ENCODE peak calls at places on chromosomes 16 and 17, in five cellular contexts. W is endodermal cell; O is CD4-positive, CD25-positive, alpha-beta regulatory T cell; I is body of pancreas; B is thoracic aorta. L is an unnamed sample.

GRCh38 chr17:50037321-50038107 is 18.4 kb upstream of the ITGA3 start:
- DNase-seq in W (no peak), I (peak; percentile 84), O (no peak), B (peak; percentile 50), L (no peak)

GRCh38 chr17:59511726-59512125 is 53.7 kb upstream of the DHX40 start:
- DNase-seq in W (no peak), O (no peak), I (no peak), B (no peak), L (no peak)

GRCh38 chr17:688100-688989 is 26.3 kb downstream of the VPS53 start:
- DNase-seq in B (no peak), I (no peak), W (peak; percentile 73), O (peak; percentile 12), L (no peak)

GRCh38 chr17:36683387-36683786 is 82.0 kb downstream of the MRM1 start:
- DNase-seq in B (no peak), O (no peak), W (peak; percentile 73), I (no peak), L (no peak)

GRCh38 chr17:31527606-31528005 is 136.1 kb downstream of the RAB11FIP4 start:
- DNase-seq in I (no peak), O (no peak), B (no peak), W (no peak), L (no peak)

GRCh38 chr16:50605733-50606430 is 57.7 kb downstream of the NKD1 start:
- DNase-seq in W (no peak), B (no peak), I (no peak), O (no peak), L (no peak)

GRCh38 chr17:79608729-79609039 is 2.2 kb downstream of the RBFOX3 start:
- DNase-seq in O (no peak), W (no peak), I (no peak), B (no peak), L (no peak)

GRCh38 chr16:50466170-50466569 is 82.0 kb upstream of the NKD1 start:
- DNase-seq in I (no peak), W (peak; percentile 50), O (no peak), B (no peak), L (no peak)

GRCh38 chr17:18228176-18228682 is 2.8 kb downstream of the LLGL1 start:
- DNase-seq in B (no peak), I (no peak), W (no peak), O (no peak), L (no peak)

GRCh38 chr17:77433385-77434135 is 292.8 kb downstream of the SEC14L1 start:
- DNase-seq in O (no peak), B (no peak), I (no peak), W (no peak), L (no peak)

GRCh38 chr17:56913867-56914640 is at the start of gene TRIM25:
- DNase-seq in I (peak; percentile 92), B (peak; percentile 83), W (peak; percentile 98), O (peak; percentile 81), L (peak; percentile 95)

GRCh38 chr16:74577882-74578366 is 29.0 kb downstream of the GLG1 start:
- DNase-seq in B (no peak), I (no peak), W (no peak), O (peak; percentile 16), L (no peak)

GRCh38 chr16:57049678-57050077 is 42.7 kb upstream of the CPNE2 start:
- DNase-seq in W (no peak), O (no peak), B (no peak), I (no peak), L (no peak)

GRCh38 chr17:32604966-32605365 is 118.2 kb downstream of the CDK5R1 start:
- DNase-seq in W (no peak), I (no peak), B (no peak), O (no peak), L (no peak)

GRCh38 chr17:75737133-75737962 is 16.1 kb downstream of the ITGB4 start:
- DNase-seq in B (no peak), O (no peak), W (peak; percentile 46), I (no peak), L (no peak)

GRCh38 chr17:73257516-73257915 is 4.2 kb downstream of the CPSF4L start:
- DNase-seq in B (no peak), O (no peak), I (no peak), W (no peak), L (no peak)

GRCh38 chr16:89971495-89972243 is 23.1 kb downstream of the DEF8 start:
- DNase-seq in I (peak; percentile 34), O (no peak), W (no peak), B (no peak), L (no peak)

GRCh38 chr17:73369126-73369525 is 57.3 kb upstream of the CDC42EP4 start:
- DNase-seq in I (peak; percentile 54), O (no peak), W (no peak), B (no peak), L (no peak)

GRCh38 chr17:34081269-34081668 is 173.8 kb upstream of the CCL2 start:
- DNase-seq in B (no peak), I (no peak), W (peak; percentile 89), O (no peak), L (no peak)

GRCh38 chr16:10181196-10182162 is 749 bp downstream of the GRIN2A start:
- DNase-seq in I (peak; percentile 63), O (no peak), B (no peak), W (peak; percentile 95), L (peak; percentile 56)

GRCh38 chr17:47852113-47852949 is 1.4 kb upstream of the SP6 start:
- DNase-seq in W (no peak), O (no peak), B (no peak), I (no peak), L (no peak)

GRCh38 chr16:58500329-58501241 is 642 bp downstream of the NDRG4 start:
- DNase-seq in I (no peak), B (no peak), O (no peak), W (peak; percentile 83), L (no peak)

GRCh38 chr16:66923247-66923851 is 2.0 kb downstream of the RRAD start:
- DNase-seq in O (no peak), B (no peak), I (no peak), W (no peak), L (no peak)

GRCh38 chr16:85445779-85446222 is 167.3 kb upstream of the GSE1 start:
- DNase-seq in O (no peak), B (no peak), W (no peak), I (peak; percentile 61), L (no peak)

GRCh38 chr16:50102046-50102756 is 36.4 kb downstream of the HEATR3 start:
- DNase-seq in W (no peak), O (no peak), B (no peak), I (no peak), L (no peak)

GRCh38 chr16:67244387-67245188 is 2.7 kb downstream of the FHOD1 start:
- DNase-seq in W (no peak), O (peak; percentile 36), B (peak; percentile 36), I (peak; percentile 53), L (peak; percentile 61)

GRCh38 chr16:74736531-74737157 is 36.0 kb upstream of the MLKL start:
- DNase-seq in I (no peak), W (peak; percentile 54), B (no peak), O (no peak), L (no peak)

GRCh38 chr17:4573682-4574081 is 10.6 kb upstream of the SMTNL2 start:
- DNase-seq in O (no peak), I (no peak), B (no peak), W (no peak), L (no peak)

GRCh38 chr16:47477680-47478079 is 16.5 kb downstream of the PHKB start:
- DNase-seq in B (no peak), I (no peak), W (no peak), O (no peak), L (peak; percentile 7)

GRCh38 chr16:2813661-2814288 is 3.3 kb upstream of the PRSS21 start:
- DNase-seq in I (no peak), B (no peak), W (peak; percentile 35), O (no peak), L (no peak)

GRCh38 chr16:15487336-15488284 is 53.2 kb downstream of the BMERB1 start:
- DNase-seq in W (no peak), O (no peak), B (no peak), I (no peak), L (no peak)

GRCh38 chr16:87169509-87169985 is 147.6 kb downstream of the C16orf95 start:
- DNase-seq in W (no peak), O (no peak), B (no peak), I (no peak), L (no peak)

GRCh38 chr16:87172632-87173031 is 144.6 kb downstream of the C16orf95 start:
- DNase-seq in W (peak; percentile 78), I (no peak), B (no peak), O (no peak), L (no peak)

GRCh38 chr16:87173294-87173883 is 143.8 kb downstream of the C16orf95 start:
- DNase-seq in O (no peak), B (no peak), I (no peak), W (no peak), L (no peak)

GRCh38 chr16:87171723-87172122 is 145.5 kb downstream of the C16orf95 start:
- DNase-seq in B (no peak), W (no peak), I (no peak), O (no peak), L (no peak)

GRCh38 chr16:87170310-87170709 is 146.9 kb downstream of the C16orf95 start:
- DNase-seq in O (no peak), B (no peak), W (no peak), I (no peak), L (no peak)
- H3K4me3 ChIP-seq in O (no peak overlapping the region), B (no peak overlapping the region), W (no peak overlapping the region), I (no peak overlapping the region), L (no peak overlapping the region)

DNA sequence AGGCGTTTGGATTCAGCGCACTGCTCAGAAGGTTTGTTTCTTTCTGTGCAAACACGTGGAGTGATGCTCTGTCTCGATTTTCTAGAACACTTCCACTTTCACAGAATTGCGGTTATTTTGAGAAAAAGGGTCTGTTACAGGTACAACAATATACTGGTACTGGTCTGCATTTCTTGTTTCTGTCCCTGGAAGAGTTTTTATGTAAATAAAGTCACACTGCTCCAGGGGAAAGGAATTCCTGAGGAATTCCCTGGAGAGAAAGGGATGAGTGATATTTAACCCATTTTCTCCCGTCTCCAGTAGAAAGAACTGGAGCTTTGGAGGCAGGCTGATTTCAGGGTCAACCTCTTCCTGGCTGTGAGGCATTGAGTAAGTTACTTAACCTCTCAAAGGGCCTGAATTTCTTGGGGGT is 16.2 kb upstream of the RMI2 start:
- DNase-seq in I (no peak), W (peak; percentile 70), B (no peak), O (no peak), L (no peak)
- H3K4me3 ChIP-seq in I (no peak overlapping the region), W (peak overlapping the region; percentile 30), B (no peak overlapping the region), O (peak overlapping the region; percentile 65), L (no peak overlapping the region)

GRCh38 chr16:86601356-86601755 is 23.0 kb downstream of the FOXL1 start:
- DNase-seq in I (no peak), W (no peak), O (no peak), B (no peak), L (no peak)

GRCh38 chr16:86597126-86597879 is 19.0 kb downstream of the FOXL1 start:
- DNase-seq in O (no peak), I (no peak), W (no peak), B (no peak), L (no peak)

GRCh38 chr16:86595983-86596605 is 17.7 kb downstream of the FOXL1 start:
- DNase-seq in O (no peak), W (no peak), I (no peak), B (no peak), L (no peak)

GRCh38 chr16:86598607-86599318 is 20.4 kb downstream of the FOXL1 start:
- DNase-seq in I (no peak), W (no peak), B (no peak), O (no peak), L (no peak)

GRCh38 chr16:86597880-86598606 is 19.7 kb downstream of the FOXL1 start:
- DNase-seq in O (no peak), W (no peak), I (no peak), B (no peak), L (no peak)
- H3K4me3 ChIP-seq in O (no peak overlapping the region), W (no peak overlapping the region), I (no peak overlapping the region), B (peak overlapping the region; percentile 56), L (no peak overlapping the region)

GRCh38 chr17:71975331-71975801 is 145.5 kb upstream of the SOX9 start:
- DNase-seq in O (no peak), W (peak; percentile 67), I (no peak), B (peak; percentile 9), L (no peak)
- H3K4me3 ChIP-seq in O (no peak overlapping the region), W (no peak overlapping the region), I (no peak overlapping the region), B (peak overlapping the region; percentile 76), L (no peak overlapping the region)